ENCODE peak calls at places on chromosomes 1 and 21, in seven cellular contexts. H, D, O, J, A, M and X are unnamed samples.

GRCh38 chr1:47333578-47333921 is at the start of gene CMPK1:
- DNase-seq in A (peak; percentile 72), O (peak; percentile 92), H (peak; percentile 90), M (peak; percentile 55), D (peak; percentile 73), J (peak; percentile 79), X (peak; percentile 71)

GRCh38 chr1:42135426-42135825 is 17.8 kb upstream of the GUCA2B start:
- DNase-seq in H (no peak), M (no peak), O (no peak), A (no peak), D (no peak), J (no peak), X (no peak)

GRCh38 chr1:99674665-99675064 is 28.8 kb downstream of the PALMD start:
- DNase-seq in J (no peak), A (no peak), O (no peak), D (no peak), M (no peak), H (no peak), X (no peak)

GRCh38 chr1:90718411-90719320 is 1.6 kb upstream of the BARHL2 start:
- DNase-seq in H (no peak), J (peak; percentile 74), M (no peak), A (no peak), D (no peak), O (peak; percentile 68), X (no peak)

GRCh38 chr1:154405762-154406571 is 824 bp downstream of the IL6R start:
- DNase-seq in A (no peak), D (peak; percentile 44), O (peak; percentile 79), H (peak; percentile 32), J (peak; percentile 75), M (no peak), X (no peak)

GRCh38 chr1:56819393-56819899 is at the start of gene FYB2:
- DNase-seq in M (no peak), H (no peak), D (peak; percentile 28), A (no peak), O (no peak), J (peak; percentile 76), X (no peak)

GRCh38 chr1:7284839-7285435 is 486.2 kb upstream of the VAMP3 start:
- DNase-seq in H (no peak), M (no peak), J (peak; percentile 36), A (no peak), O (no peak), D (no peak), X (no peak)

GRCh38 chr1:221344693-221345092 is 397.2 kb downstream of the DUSP10 start:
- DNase-seq in O (no peak), A (no peak), J (no peak), M (no peak), H (no peak), D (no peak), X (no peak)

GRCh38 chr1:241396747-241397691 is 40.0 kb upstream of the RGS7 start:
- DNase-seq in D (no peak), A (no peak), J (no peak), O (no peak), H (no peak), M (no peak), X (no peak)

GRCh38 chr1:20426371-20426770 is 59.6 kb downstream of the CAMK2N1 start:
- DNase-seq in O (no peak), A (no peak), D (no peak), H (no peak), M (no peak), J (no peak), X (no peak)

GRCh38 chr1:203534526-203534925 is 40.6 kb downstream of the OPTC start:
- DNase-seq in H (no peak), J (no peak), D (no peak), A (no peak), O (no peak), M (no peak), X (no peak)

GRCh38 chr1:222045816-222046215 is 303.9 kb upstream of the DUSP10 start:
- DNase-seq in M (no peak), A (no peak), O (no peak), J (no peak), D (no peak), H (no peak), X (no peak)

GRCh38 chr1:38685373-38685772 is 174.2 kb downstream of the RRAGC start:
- DNase-seq in H (no peak), O (no peak), D (no peak), J (no peak), A (no peak), M (no peak), X (no peak)

GRCh38 chr1:182833271-182833670 is 5.9 kb upstream of the DHX9 start:
- DNase-seq in O (no peak), A (no peak), D (no peak), J (no peak), H (no peak), M (no peak), X (no peak)

GRCh38 chr1:201213926-201214325 is 23.3 kb downstream of the IGFN1 start:
- DNase-seq in D (no peak), M (no peak), J (no peak), H (no peak), A (no peak), O (no peak), X (no peak)

GRCh38 chr1:66250483-66250882 is 283.5 kb upstream of the SGIP1 start:
- DNase-seq in D (no peak), O (no peak), H (no peak), M (no peak), J (no peak), A (no peak), X (no peak)

GRCh38 chr1:21703318-21703963 is 34.3 kb upstream of the RAP1GAP start:
- DNase-seq in A (no peak), J (no peak), H (peak; percentile 48), O (peak; percentile 49), D (peak; percentile 39), M (no peak), X (no peak)

GRCh38 chr1:180213401-180214177 is 16.5 kb upstream of the LHX4 start:
- DNase-seq in O (no peak), D (no peak), J (peak; percentile 83), M (peak; percentile 20), A (peak; percentile 72), H (peak; percentile 100), X (no peak)

GRCh38 chr1:183609313-183609712 is 19.1 kb upstream of the NCF2 start:
- DNase-seq in A (no peak), M (no peak), D (peak; percentile 43), H (peak; percentile 27), J (no peak), O (peak; percentile 49), X (no peak)

GRCh38 chr21:19490481-19490880 is 1086.9 kb upstream of the TMPRSS15 start:
- DNase-seq in M (no peak), A (no peak), D (no peak), H (peak; percentile 67), J (no peak), O (no peak), X (no peak)

DNA sequence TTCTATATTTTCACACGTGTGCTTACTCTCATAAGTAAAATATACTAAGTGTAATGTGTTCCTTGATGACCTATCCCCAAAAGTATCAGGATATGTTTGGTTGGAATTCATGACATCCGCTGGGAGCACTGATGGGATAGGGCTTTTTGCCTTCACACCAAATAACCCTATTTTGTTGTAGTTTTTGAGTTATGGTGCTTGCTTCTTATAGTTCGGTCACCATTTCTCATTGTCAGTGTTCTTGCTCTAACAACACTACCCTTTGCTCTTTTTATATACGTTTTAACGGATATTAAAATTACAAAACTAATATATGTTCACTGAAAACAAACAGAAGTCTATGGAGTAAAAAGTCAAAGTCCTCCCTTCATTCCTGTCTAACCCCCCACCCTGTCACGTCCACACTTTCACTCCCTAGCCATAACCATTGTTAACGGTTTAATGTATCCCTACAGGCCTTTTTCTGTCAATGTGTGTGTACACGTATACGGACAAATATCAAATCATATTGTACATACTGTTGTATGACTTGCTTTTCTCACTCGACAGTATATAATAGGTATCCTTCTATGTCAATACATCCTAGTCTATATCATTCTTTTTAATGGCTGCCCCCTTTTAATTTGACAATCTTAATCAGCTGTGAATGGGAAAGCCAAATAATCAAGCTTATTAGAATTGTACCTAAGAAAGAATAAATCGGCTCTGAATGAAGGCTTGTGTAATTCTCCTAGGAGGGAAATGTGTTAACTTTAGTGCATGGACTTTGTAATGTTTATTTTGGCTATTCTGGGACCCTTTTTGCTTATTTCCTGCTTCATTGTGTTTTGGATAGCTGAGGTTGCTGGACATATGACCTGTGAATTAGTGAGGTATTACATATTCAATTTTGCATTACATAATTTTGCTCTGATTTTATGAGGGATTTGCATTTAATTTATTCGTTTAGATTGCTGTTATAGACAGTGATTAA is 3.5 kb upstream of the RNF220 start:
- DNase-seq in A (no peak), M (no peak), D (peak; percentile 80), H (no peak), J (no peak), O (no peak), X (no peak)
- TF ChIP-seq TAF1 in A (no peak), M (no peak), D (no peak), H (no peak), J (no peak), O (no peak), X (no peak)

DNA sequence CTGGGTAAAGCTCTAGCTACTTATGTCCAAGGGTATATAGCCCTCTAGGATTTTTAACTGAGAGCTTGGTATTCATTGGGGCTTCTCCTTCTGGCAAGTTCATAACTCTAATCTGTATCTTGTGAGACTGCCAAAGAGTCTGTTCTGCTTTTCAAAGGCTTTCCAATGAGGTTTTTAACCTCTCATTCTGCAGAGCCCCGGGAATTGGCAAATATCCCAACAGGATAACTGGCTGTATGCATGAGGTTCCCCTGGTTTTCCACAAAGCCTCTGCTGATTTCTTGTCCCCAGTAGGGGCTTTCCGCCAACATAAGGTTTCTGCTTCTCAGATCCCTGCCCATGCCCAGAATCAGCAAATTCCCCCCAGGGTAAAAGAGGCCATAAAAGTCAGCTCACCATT is 40.9 kb downstream of the RPL5 start:
- DNase-seq in O (no peak), H (no peak), A (no peak), J (no peak), M (no peak), D (no peak), X (no peak)
- TF ChIP-seq TAF1 in O (no peak), H (no peak), A (no peak), J (no peak), M (no peak), D (no peak), X (no peak)

DNA sequence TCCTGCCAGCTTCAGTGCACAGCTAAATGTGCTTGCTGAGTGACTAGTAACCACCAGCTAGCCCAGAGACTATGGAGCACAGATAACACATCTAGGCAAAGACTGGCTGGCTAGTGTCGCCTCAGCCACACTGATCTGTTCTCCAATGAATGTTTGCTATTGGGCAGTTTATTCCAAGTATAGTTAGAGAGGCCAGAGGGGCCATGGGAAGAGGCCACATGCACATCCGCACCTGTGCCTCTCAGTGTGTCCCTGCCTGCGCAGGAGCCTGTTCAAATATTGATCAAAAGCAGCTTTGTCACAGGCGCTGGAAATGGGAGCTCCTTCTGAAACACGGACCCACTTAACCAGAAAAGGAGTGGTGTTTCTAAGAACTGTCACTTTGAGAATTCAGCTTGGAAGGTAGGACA is 51.3 kb upstream of the ATP1A1 start:
- DNase-seq in D (peak; percentile 43), A (no peak), M (no peak), J (no peak), H (peak; percentile 58), O (no peak), X (no peak)
- TF ChIP-seq TAF1 in D (no peak), A (no peak), M (no peak), J (no peak), H (no peak), O (no peak), X (no peak)

DNA sequence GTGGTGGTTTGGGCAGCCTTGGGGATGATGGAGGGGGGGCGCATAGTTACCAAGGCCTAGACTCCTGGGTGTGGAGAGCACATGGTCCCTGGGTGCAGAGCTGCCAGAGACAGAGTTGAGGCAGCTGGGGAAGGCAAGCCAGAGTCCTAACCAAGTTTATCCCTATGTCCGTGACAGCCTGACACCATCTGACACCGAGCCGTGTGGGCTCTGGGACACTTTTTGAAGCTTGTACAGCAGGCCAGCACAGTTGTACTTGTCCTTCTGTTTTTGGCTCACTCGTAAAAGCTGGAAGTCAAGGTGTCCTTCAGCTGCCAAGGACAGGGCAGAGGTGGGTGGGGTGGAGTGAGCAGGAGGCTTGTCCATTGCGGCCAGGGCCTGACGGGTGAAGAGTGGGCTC is 28.5 kb downstream of the SLC26A9 start:
- DNase-seq in A (no peak), D (no peak), M (no peak), O (peak; percentile 1), H (no peak), J (peak; percentile 8), X (no peak)
- TF ChIP-seq TAF1 in A (no peak), D (no peak), M (no peak), O (no peak), H (no peak), J (no peak), X (no peak)